ENCODE peak calls at places on chromosomes 5 and 9, in seven cellular contexts. A is left ventricle myocardium inferior, G is nucleus accumbens, W is hypothalamus, T is LoVo, Y is dermis blood vessel endothelial cell, O is Right ventricle myocardium superior. C is an unnamed sample.

GRCh38 chr9:127968046-127968445 is 12.7 kb downstream of the EEIG1 start:
- DNase-seq in A (peak; percentile 13), G (no peak), W (no peak), T (peak; percentile 94), Y (peak; percentile 35), O (no peak), C (peak; percentile 44)

GRCh38 chr9:86577420-86578333 is 223.5 kb upstream of the TUT7 start:
- DNase-seq in A (no peak), G (no peak), W (no peak), T (no peak), Y (no peak), O (no peak), C (no peak)

GRCh38 chr9:17651725-17652124 is 72.9 kb downstream of the SH3GL2 start:
- DNase-seq in A (no peak), G (no peak), W (no peak), T (no peak), Y (no peak), O (no peak), C (no peak)

GRCh38 chr5:23089316-23089715 is 236.2 kb upstream of the CDH12 start:
- DNase-seq in A (no peak), G (no peak), W (no peak), T (no peak), Y (no peak), O (no peak), C (no peak)

GRCh38 chr9:120874226-120874839 is 2.7 kb downstream of the PHF19 start:
- DNase-seq in A (no peak), G (no peak), W (no peak), T (no peak), Y (no peak), O (no peak), C (no peak)

GRCh38 chr5:180975338-180975737 is 13.3 kb upstream of the BTNL3 start:
- DNase-seq in A (no peak), G (no peak), W (no peak), T (no peak), Y (no peak), O (no peak), C (no peak)

GRCh38 chr9:134544388-134545212 is 97.0 kb upstream of the COL5A1 start:
- DNase-seq in A (peak; percentile 33), G (peak; percentile 42), W (peak; percentile 45), T (no peak), Y (peak; percentile 25), O (no peak), C (no peak)

GRCh38 chr9:123749580-123750202 is 180.2 kb downstream of the DENND1A start:
- DNase-seq in A (no peak), G (no peak), W (no peak), T (no peak), Y (no peak), O (no peak), C (peak; percentile 21)

GRCh38 chr9:3898371-3899218 is 372.8 kb upstream of the RFX3 start:
- DNase-seq in A (no peak), G (no peak), W (no peak), T (peak; percentile 67), Y (peak; percentile 31), O (no peak), C (no peak)

GRCh38 chr9:90523953-90524352 is 118.7 kb downstream of the DIRAS2 start:
- DNase-seq in A (no peak), G (no peak), W (no peak), T (peak; percentile 26), Y (no peak), O (no peak), C (no peak)

GRCh38 chr5:164119806-164120440 is 614.5 kb downstream of the MAT2B start:
- DNase-seq in A (no peak), G (no peak), W (no peak), T (peak; percentile 58), Y (peak; percentile 68), O (no peak), C (no peak)

GRCh38 chr9:104795857-104796256 is 31.9 kb downstream of the NIPSNAP3B start:
- DNase-seq in A (no peak), G (no peak), W (no peak), T (no peak), Y (no peak), O (no peak), C (no peak)

GRCh38 chr5:75668988-75669760 is 48.1 kb downstream of the POC5 start:
- DNase-seq in A (no peak), G (no peak), W (no peak), T (peak; percentile 61), Y (peak; percentile 95), O (no peak), C (no peak)

GRCh38 chr9:108474356-108474755 is 381.4 kb downstream of the ACTL7B start:
- DNase-seq in A (no peak), G (no peak), W (no peak), T (no peak), Y (no peak), O (no peak), C (no peak)

GRCh38 chr9:131500377-131500776 is 2.3 kb upstream of the POMT1 start:
- DNase-seq in A (no peak), G (no peak), W (no peak), T (no peak), Y (no peak), O (no peak), C (no peak)

GRCh38 chr9:131382850-131383729 is 10.8 kb upstream of the PRRC2B start:
- DNase-seq in A (peak; percentile 46), G (no peak), W (no peak), T (peak; percentile 35), Y (peak; percentile 74), O (peak; percentile 52), C (no peak)

GRCh38 chr5:62708481-62709325 is 130.1 kb downstream of the LRRC70 start:
- DNase-seq in A (no peak), G (no peak), W (no peak), T (no peak), Y (no peak), O (no peak), C (no peak)

GRCh38 chr5:540215-541147 is 16.2 kb upstream of the SLC9A3 start:
- DNase-seq in A (no peak), G (no peak), W (no peak), T (no peak), Y (no peak), O (peak; percentile 23), C (peak; percentile 13)

GRCh38 chr9:72930828-72931227 is 22.0 kb downstream of the ALDH1A1 start:
- DNase-seq in A (no peak), G (no peak), W (no peak), T (no peak), Y (no peak), O (no peak), C (no peak)

GRCh38 chr5:133423618-133424282 is 188.6 kb downstream of the FSTL4 start:
- DNase-seq in A (peak; percentile 63), G (peak; percentile 15), W (peak; percentile 67), T (peak; percentile 64), Y (peak; percentile 75), O (peak; percentile 78), C (peak; percentile 64)

C was measured in head of caudate nucleus.